ENCODE peak calls at places on chromosome 16, in five cellular contexts. W, Y, S, A and E are unnamed samples.

GRCh38 chr16:69476920-69477418 is 52.5 kb downstream of the CYB5B start:
- DNase-seq in W (no peak), Y (peak; percentile 50), S (no peak), A (peak; percentile 84), E (no peak)

GRCh38 chr16:27242398-27242797 is 26.2 kb downstream of the NSMCE1 start:
- DNase-seq in W (no peak), Y (no peak), S (no peak), A (no peak), E (no peak)

GRCh38 chr16:81444448-81445121 is at the start of gene CMIP:
- DNase-seq in W (peak; percentile 96), Y (peak; percentile 50), S (peak; percentile 98), A (peak; percentile 60), E (no peak)

GRCh38 chr16:4692460-4693295 is 684 bp upstream of the NUDT16L1 start:
- DNase-seq in W (peak; percentile 78), Y (no peak), S (peak; percentile 48), A (peak; percentile 19), E (no peak)

GRCh38 chr16:57620316-57621231 is 7.9 kb upstream of the ADGRG1 start:
- DNase-seq in W (no peak), Y (no peak), S (no peak), A (no peak), E (no peak)

GRCh38 chr16:80778707-80779106 is 25.7 kb downstream of the CDYL2 start:
- DNase-seq in W (no peak), Y (no peak), S (no peak), A (peak; percentile 63), E (no peak)

GRCh38 chr16:76193851-76194620 is 83.2 kb upstream of the CNTNAP4 start:
- DNase-seq in W (no peak), Y (no peak), S (no peak), A (no peak), E (no peak)

GRCh38 chr16:52123063-52123839 is 423.7 kb downstream of the TOX3 start:
- DNase-seq in W (no peak), Y (no peak), S (no peak), A (no peak), E (no peak)

GRCh38 chr16:65176603-65177002 is 54.7 kb upstream of the CDH11 start:
- DNase-seq in W (no peak), Y (no peak), S (no peak), A (no peak), E (no peak)

GRCh38 chr16:82280867-82281266 is 110.8 kb upstream of the MPHOSPH6 start:
- DNase-seq in W (no peak), Y (no peak), S (no peak), A (no peak), E (no peak)

GRCh38 chr16:82867425-82867824 is 240.7 kb downstream of the CDH13 start:
- DNase-seq in W (no peak), Y (no peak), S (no peak), A (peak; percentile 30), E (no peak)

GRCh38 chr16:18839555-18839954 is 38.2 kb upstream of the ARL6IP1 start:
- DNase-seq in W (no peak), Y (no peak), S (no peak), A (no peak), E (no peak)

GRCh38 chr16:24539850-24540484 is 601 bp downstream of the RBBP6 start:
- DNase-seq in W (no peak), Y (no peak), S (no peak), A (peak; percentile 37), E (no peak)

GRCh38 chr16:57538235-57538711 is 1.9 kb upstream of the CCDC102A start:
- DNase-seq in W (no peak), Y (no peak), S (no peak), A (no peak), E (no peak)

GRCh38 chr16:87715658-87716057 is 50.1 kb downstream of the KLHDC4 start:
- DNase-seq in W (no peak), Y (no peak), S (no peak), A (no peak), E (no peak)

GRCh38 chr16:29926675-29927522 is 873 bp upstream of the KCTD13 start:
- DNase-seq in W (peak; percentile 47), Y (no peak), S (no peak), A (no peak), E (no peak)

GRCh38 chr16:68128577-68129305 is 43.6 kb downstream of the NFATC3 start:
- DNase-seq in W (no peak), Y (no peak), S (no peak), A (peak; percentile 31), E (no peak)

GRCh38 chr16:86044241-86044671 is 145.3 kb downstream of the IRF8 start:
- DNase-seq in W (peak; percentile 71), Y (peak; percentile 57), S (peak; percentile 78), A (peak; percentile 36), E (no peak)

GRCh38 chr16:47477680-47478079 is 16.5 kb downstream of the PHKB start:
- DNase-seq in W (no peak), Y (no peak), S (no peak), A (no peak), E (no peak)

GRCh38 chr16:3999890-4000325 is 116.3 kb downstream of the ADCY9 start:
- DNase-seq in W (no peak), Y (no peak), S (no peak), A (no peak), E (no peak)

GRCh38 chr16:22638393-22639206 is 127.9 kb downstream of the NPIPB5 start:
- DNase-seq in W (no peak), Y (no peak), S (no peak), A (no peak), E (no peak)

GRCh38 chr16:52861614-52862022 is 191.1 kb downstream of the CHD9NB start:
- DNase-seq in W (peak; percentile 5), Y (peak; percentile 4), S (no peak), A (no peak), E (no peak)

GRCh38 chr16:62966626-62967025 is 930.4 kb upstream of the CDH8 start:
- DNase-seq in W (no peak), Y (no peak), S (no peak), A (no peak), E (no peak)

GRCh38 chr16:57038151-57038550 is 48.8 kb downstream of the NLRC5 start:
- DNase-seq in W (no peak), Y (no peak), S (no peak), A (no peak), E (no peak)

GRCh38 chr16:64964126-64964540 is 157.7 kb downstream of the CDH11 start:
- DNase-seq in W (no peak), Y (no peak), S (no peak), A (peak; percentile 85), E (no peak)

GRCh38 chr16:20868890-20869289 is 31.3 kb downstream of the DCUN1D3 start:
- DNase-seq in W (peak; percentile 65), Y (no peak), S (no peak), A (peak; percentile 74), E (no peak)

GRCh38 chr16:86880316-86881117 is 302.2 kb downstream of the FOXL1 start:
- DNase-seq in W (no peak), Y (no peak), S (no peak), A (no peak), E (no peak)

DNA sequence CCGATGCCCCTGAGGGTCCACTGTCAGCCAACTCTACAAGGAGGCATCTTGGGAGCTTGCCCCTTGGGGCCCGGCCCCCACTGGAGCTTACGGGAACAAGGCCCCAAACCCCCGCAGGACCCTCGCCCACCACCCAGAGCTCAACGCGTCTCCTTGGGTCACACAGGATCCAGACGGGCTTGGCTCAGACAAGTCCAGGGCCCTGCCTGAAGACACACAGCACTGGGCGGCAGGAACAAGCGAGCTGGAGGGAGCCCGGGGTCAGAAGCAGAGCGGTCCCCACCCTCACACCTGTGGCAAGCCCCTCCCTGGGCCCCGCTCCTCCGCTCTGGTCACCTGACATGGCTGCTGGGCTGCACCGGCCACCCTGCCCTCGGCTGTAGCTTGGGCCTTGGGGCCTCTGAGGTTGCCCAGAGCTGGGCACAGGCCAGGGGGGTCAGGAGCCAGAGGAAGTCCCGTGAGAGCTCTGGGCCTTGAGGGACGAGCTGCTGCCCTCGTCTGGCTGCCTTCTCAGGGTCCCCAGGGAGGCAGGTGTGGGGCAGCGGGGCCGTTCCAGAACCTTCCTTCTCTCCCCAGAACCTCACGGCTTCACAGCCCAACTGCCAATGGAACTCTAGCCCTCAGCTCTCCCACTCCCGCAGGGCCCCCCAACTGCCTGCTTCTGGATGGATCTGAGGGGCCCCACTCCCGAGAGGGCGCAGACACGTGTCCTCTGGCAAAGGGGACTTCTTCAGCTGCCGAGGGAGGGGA is at the start of gene CCDC154:
- DNase-seq in W (no peak), Y (no peak), S (no peak), A (no peak), E (no peak)
- TF ChIP-seq POLR2AphosphoS5 in W (no peak), Y (no peak), S (no peak), A (no peak), E (no peak)

GRCh38 chr16:66677179-66677578 is 19.4 kb downstream of the CMTM4 start:
- DNase-seq in W (no peak), Y (no peak), S (no peak), A (no peak), E (no peak)
- H3K27ac ChIP-seq in W (no peak overlapping the region), Y (no peak overlapping the region), S (no peak overlapping the region), A (no peak overlapping the region), E (no peak overlapping the region)

GRCh38 chr16:49698931-49699715 is 156.8 kb downstream of the ZNF423 start:
- DNase-seq in W (no peak), Y (no peak), S (no peak), A (no peak), E (no peak)
- H3K9ac ChIP-seq in W (no peak overlapping the region), Y (no peak overlapping the region), S (no peak overlapping the region), A (no peak overlapping the region), E (peak overlapping the region; percentile 58)

GRCh38 chr16:15785386-15786059 is 71.3 kb downstream of the MYH11 start:
- DNase-seq in W (no peak), Y (no peak), S (no peak), A (no peak), E (no peak)
- TF ChIP-seq POLR2AphosphoS5 in W (no peak), Y (no peak), S (no peak), A (no peak), E (no peak)

GRCh38 chr16:88888778-88889387 is 22.4 kb upstream of the PABPN1L start:
- DNase-seq in W (no peak), Y (no peak), S (peak; percentile 49), A (no peak), E (no peak)
- H3K27ac ChIP-seq in W (no peak overlapping the region), Y (no peak overlapping the region), S (peak overlapping the region; percentile 61), A (no peak overlapping the region), E (no peak overlapping the region)

DNA sequence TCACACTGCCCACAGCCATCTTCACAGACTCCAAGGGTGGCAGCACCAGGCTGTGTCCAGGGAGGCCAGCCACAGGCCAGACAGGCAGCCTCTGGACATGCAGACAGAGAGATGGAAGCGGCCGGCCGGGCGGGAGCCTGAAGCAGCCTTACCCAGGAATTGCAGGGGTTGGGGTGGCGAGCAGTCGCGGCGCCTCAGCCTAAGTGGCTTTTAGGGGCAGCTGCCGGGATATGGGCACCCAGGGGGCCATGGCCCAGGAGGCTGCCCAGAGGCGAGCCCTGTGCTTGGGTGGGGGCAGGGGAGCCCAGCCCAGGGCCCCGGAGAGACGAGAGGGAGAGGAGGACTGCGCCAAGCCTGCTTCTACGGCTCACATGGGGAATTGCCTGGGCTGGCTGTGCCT is 1.5 kb upstream of the NHERF2 start:
- DNase-seq in W (no peak), Y (no peak), S (no peak), A (no peak), E (no peak)
- H3K9ac ChIP-seq in W (no peak overlapping the region), Y (no peak overlapping the region), S (peak overlapping the region; percentile 86), A (no peak overlapping the region), E (no peak overlapping the region)